ENCODE peak calls at places on chromosomes 7 and 10, in nine cellular contexts. V is astrocyte of the spinal cord; X is fibroblast of the aortic adventitia; Q is colonic mucosa; A is CD8-positive, alpha-beta T cell; G is astrocyte; L is body of pancreas; C is cardiac fibroblast; K is IMR-90. T is an unnamed sample.

GRCh38 chr10:44742169-44742732 is 168.9 kb upstream of the TMEM72 start:
- DNase-seq in K (no peak), V (no peak), A (no peak), Q (no peak), X (no peak), G (peak; percentile 73), L (no peak), C (no peak), T (no peak)

GRCh38 chr7:87570178-87570577 is 30.5 kb downstream of the ABCB1 start:
- DNase-seq in K (peak; percentile 92), G (peak; percentile 93), Q (no peak), C (peak; percentile 38), X (no peak), V (peak; percentile 76), L (no peak), A (no peak), T (peak; percentile 72)

GRCh38 chr7:93575555-93576397 is 1.3 kb upstream of the CALCR start:
- DNase-seq in K (no peak), A (no peak), Q (no peak), C (no peak), G (no peak), V (no peak), X (no peak), L (no peak), T (no peak)

GRCh38 chr7:100677308-100678095 is 4.0 kb downstream of the GNB2 start:
- DNase-seq in V (no peak), C (no peak), G (no peak), L (no peak), A (no peak), Q (no peak), X (no peak), K (no peak), T (no peak)

GRCh38 chr7:78083466-78084120 is 285.0 kb downstream of the PHTF2 start:
- DNase-seq in Q (no peak), L (no peak), G (peak; percentile 31), X (peak; percentile 11), C (no peak), V (no peak), A (no peak), K (peak; percentile 64), T (no peak)

GRCh38 chr7:71746004-71746403 is 614.1 kb downstream of the GALNT17 start:
- DNase-seq in V (no peak), G (no peak), A (no peak), X (no peak), L (no peak), Q (no peak), K (no peak), C (no peak), T (no peak)

GRCh38 chr7:20598479-20599419 is 16.7 kb upstream of the ABCB5 start:
- DNase-seq in A (no peak), K (peak; percentile 71), L (no peak), G (peak; percentile 54), X (peak; percentile 81), Q (no peak), C (peak; percentile 80), V (peak; percentile 74), T (peak; percentile 37)

GRCh38 chr7:158323741-158324396 is 263.8 kb downstream of the PTPRN2 start:
- DNase-seq in G (no peak), Q (no peak), V (no peak), C (no peak), X (no peak), A (no peak), L (no peak), K (no peak), T (no peak)

GRCh38 chr10:34834274-34834673 is 19.2 kb upstream of the PARD3 start:
- DNase-seq in A (no peak), L (no peak), X (no peak), K (no peak), V (no peak), G (no peak), C (no peak), Q (no peak), T (no peak)

GRCh38 chr10:34830527-34830926 is 15.4 kb upstream of the PARD3 start:
- DNase-seq in L (no peak), K (no peak), Q (no peak), A (no peak), C (no peak), V (no peak), G (no peak), X (no peak), T (no peak)

GRCh38 chr10:34838366-34838900 is 23.3 kb upstream of the PARD3 start:
- DNase-seq in C (no peak), K (no peak), A (no peak), X (no peak), G (no peak), L (no peak), Q (no peak), V (no peak), T (no peak)

DNA sequence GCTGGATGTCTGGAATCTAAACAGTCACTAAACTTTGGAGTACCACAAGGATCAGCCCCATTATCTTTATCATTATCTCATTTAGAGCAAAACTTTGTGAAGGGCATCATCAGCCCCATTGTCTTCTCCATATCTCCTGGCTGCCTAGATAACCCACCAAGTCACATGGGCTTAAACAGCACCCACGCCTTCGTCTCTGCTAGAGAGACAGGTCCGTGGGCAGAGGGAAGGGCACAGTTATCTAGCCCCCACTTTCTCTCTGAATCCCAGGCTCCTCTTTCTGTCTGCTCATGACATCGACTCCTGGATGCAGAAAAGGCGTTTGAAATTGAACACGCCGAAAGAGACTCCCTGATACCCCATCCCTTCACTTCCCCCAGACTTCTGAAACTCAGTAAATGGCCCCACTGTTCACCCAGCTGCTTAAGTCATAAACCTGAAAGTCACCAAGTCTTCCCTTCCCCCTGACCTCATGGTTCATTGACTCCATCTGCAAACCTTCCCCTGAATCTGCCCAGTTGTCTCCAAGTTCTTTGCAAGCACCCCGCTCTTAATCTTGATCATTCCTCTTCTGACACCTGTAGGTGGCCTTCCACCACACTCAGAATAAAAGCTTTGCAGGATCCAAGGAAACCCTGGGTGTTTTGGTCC is 20.9 kb upstream of the PARD3 start:
- DNase-seq in V (no peak), X (no peak), Q (no peak), C (no peak), K (no peak), G (no peak), L (no peak), A (no peak), T (no peak)
- TF ChIP-seq CTCF in V (no peak), X (no peak), Q (no peak), C (no peak), K (no peak), G (no peak), L (no peak), A (no peak), T (no peak)

GRCh38 chr10:97372233-97372875 is 28.8 kb downstream of the RRP12 start:
- DNase-seq in X (no peak), V (no peak), Q (no peak), A (no peak), L (no peak), K (no peak), C (no peak), G (no peak), T (no peak)
- TF ChIP-seq CTCF in X (no peak), V (no peak), Q (no peak), A (no peak), L (no peak), K (no peak), C (no peak), G (no peak), T (no peak)

GRCh38 chr10:71889388-71889987 is 38.4 kb upstream of the PSAP start:
- DNase-seq in C (no peak), V (no peak), G (no peak), Q (no peak), K (no peak), X (no peak), A (no peak), L (no peak), T (no peak)
- TF ChIP-seq CTCF in C (no peak), V (peak; percentile 2), G (no peak), Q (no peak), K (no peak), X (no peak), A (no peak), L (no peak), T (no peak)

DNA sequence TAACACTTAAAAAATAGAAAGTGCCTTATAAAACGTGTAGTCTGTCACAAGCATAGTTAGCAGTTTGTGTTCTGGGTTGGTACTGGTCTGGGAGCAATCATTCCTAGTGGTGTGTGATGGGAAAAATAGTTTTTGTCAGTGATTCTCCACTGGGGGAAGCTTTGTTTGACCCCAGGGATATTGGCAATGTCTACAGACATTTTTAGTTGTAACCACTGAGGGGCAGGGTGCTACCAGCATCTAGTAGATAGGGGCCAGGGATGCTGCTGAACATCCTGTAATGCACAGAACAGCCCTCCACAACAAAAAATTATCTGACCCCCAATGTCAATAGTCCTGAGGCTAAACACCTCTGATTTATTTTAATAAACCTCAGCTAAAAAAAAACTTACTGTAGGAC is 51.6 kb upstream of the CREB5 start:
- DNase-seq in V (no peak), Q (no peak), G (no peak), A (no peak), L (no peak), K (no peak), C (no peak), X (no peak), T (no peak)
- TF ChIP-seq CTCF in V (no peak), Q (no peak), G (no peak), A (no peak), L (no peak), K (no peak), C (no peak), X (no peak), T (no peak)

GRCh38 chr7:48875300-48875916 is 48.9 kb upstream of the CDC14C start:
- DNase-seq in Q (peak; percentile 28), C (peak; percentile 47), G (peak; percentile 6), A (no peak), X (peak; percentile 3), K (no peak), L (peak; percentile 11), V (peak; percentile 46), T (no peak)
- TF ChIP-seq CTCF in Q (peak; percentile 46), C (peak; percentile 32), G (peak; percentile 36), A (no peak), X (no peak), K (peak; percentile 39), L (peak; percentile 23), V (peak; percentile 67), T (peak; percentile 67)